ENCODE peak calls at places on chromosomes 4 and X, in six cellular contexts. One of them, this sample, is unnamed.

GRCh38 chr4:118997601-118998000 is 108.9 kb downstream of the SYNPO2 start:
- DNase-seq in stomach: no peak
- DNase-seq in brain microvascular endothelial cell: no peak
- DNase-seq in A549: no peak
- DNase-seq in AG10803: peak
- DNase-seq in RWPE2: no peak
- DNase-seq in this sample: no peak

GRCh38 chr4:104878936-104879335 is 267.7 kb upstream of the TET2 start:
- DNase-seq in stomach: no peak
- DNase-seq in brain microvascular endothelial cell: no peak
- DNase-seq in A549: no peak
- DNase-seq in AG10803: no peak
- DNase-seq in RWPE2: no peak
- DNase-seq in this sample: no peak

GRCh38 chrX:78592030-78592429 is 67.1 kb downstream of the RTL3 start:
- DNase-seq in stomach: no peak
- DNase-seq in brain microvascular endothelial cell: no peak
- DNase-seq in A549: no peak
- DNase-seq in AG10803: no peak
- DNase-seq in RWPE2: no peak
- DNase-seq in this sample: no peak

GRCh38 chrX:39487166-39488006 is 610.4 kb downstream of the BCOR start:
- DNase-seq in stomach: no peak
- DNase-seq in brain microvascular endothelial cell: no peak
- DNase-seq in A549: no peak
- DNase-seq in AG10803: no peak
- DNase-seq in RWPE2: no peak
- DNase-seq in this sample: no peak

GRCh38 chr4:143346208-143346607 is 9.5 kb downstream of the GAB1 start:
- DNase-seq in stomach: no peak
- DNase-seq in brain microvascular endothelial cell: no peak
- DNase-seq in A549: no peak
- DNase-seq in AG10803: no peak
- DNase-seq in RWPE2: peak
- DNase-seq in this sample: no peak

GRCh38 chr4:77591532-77591931 is 14.1 kb upstream of the CXCL13 start:
- DNase-seq in stomach: no peak
- DNase-seq in brain microvascular endothelial cell: no peak
- DNase-seq in A549: no peak
- DNase-seq in AG10803: no peak
- DNase-seq in RWPE2: no peak
- DNase-seq in this sample: no peak

GRCh38 chrX:97835969-97836368 is 952.3 kb downstream of the RPA4 start:
- DNase-seq in stomach: no peak
- DNase-seq in brain microvascular endothelial cell: no peak
- DNase-seq in A549: no peak
- DNase-seq in AG10803: no peak
- DNase-seq in RWPE2: no peak
- DNase-seq in this sample: no peak

GRCh38 chr4:7970031-7970946 is 30.6 kb upstream of the AFAP1 start:
- DNase-seq in stomach: peak
- DNase-seq in brain microvascular endothelial cell: peak
- DNase-seq in A549: no peak
- DNase-seq in AG10803: peak
- DNase-seq in RWPE2: no peak
- DNase-seq in this sample: no peak

GRCh38 chrX:42149281-42149680 is 225.9 kb upstream of the CASK start:
- DNase-seq in stomach: no peak
- DNase-seq in brain microvascular endothelial cell: no peak
- DNase-seq in A549: no peak
- DNase-seq in AG10803: no peak
- DNase-seq in RWPE2: no peak
- DNase-seq in this sample: no peak

GRCh38 chr4:156638332-156638731 is 333.3 kb downstream of the PDGFC start:
- DNase-seq in stomach: no peak
- DNase-seq in brain microvascular endothelial cell: peak
- DNase-seq in A549: no peak
- DNase-seq in AG10803: peak
- DNase-seq in RWPE2: no peak
- DNase-seq in this sample: no peak

GRCh38 chr4:176185068-176185467 is 10.3 kb downstream of the SPATA4 start:
- DNase-seq in stomach: no peak
- DNase-seq in brain microvascular endothelial cell: peak
- DNase-seq in A549: no peak
- DNase-seq in AG10803: peak
- DNase-seq in RWPE2: no peak
- DNase-seq in this sample: no peak

GRCh38 chr4:4880492-4880891 is 21.0 kb downstream of the MSX1 start:
- DNase-seq in stomach: no peak
- DNase-seq in brain microvascular endothelial cell: no peak
- DNase-seq in A549: no peak
- DNase-seq in AG10803: no peak
- DNase-seq in RWPE2: no peak
- DNase-seq in this sample: no peak

GRCh38 chrX:49039598-49040375 is 3.4 kb downstream of the TFE3 start:
- DNase-seq in stomach: peak
- DNase-seq in brain microvascular endothelial cell: peak
- DNase-seq in A549: peak
- DNase-seq in AG10803: peak
- DNase-seq in RWPE2: peak
- DNase-seq in this sample: peak

GRCh38 chrX:2928127-2928582 is 984 bp downstream of the ARSD start:
- DNase-seq in stomach: peak
- DNase-seq in brain microvascular endothelial cell: peak
- DNase-seq in A549: peak
- DNase-seq in AG10803: no peak
- DNase-seq in RWPE2: no peak
- DNase-seq in this sample: peak

GRCh38 chr4:186144596-186145569 is 40.4 kb downstream of the FAM149A start:
- DNase-seq in stomach: peak
- DNase-seq in brain microvascular endothelial cell: peak
- DNase-seq in A549: peak
- DNase-seq in AG10803: peak
- DNase-seq in RWPE2: no peak
- DNase-seq in this sample: no peak

GRCh38 chrX:15334561-15334960 is 762 bp downstream of the PIGA start:
- DNase-seq in stomach: no peak
- DNase-seq in brain microvascular endothelial cell: peak
- DNase-seq in A549: no peak
- DNase-seq in AG10803: peak
- DNase-seq in RWPE2: no peak
- DNase-seq in this sample: no peak

GRCh38 chrX:68287419-68287818 is 145.9 kb downstream of the OPHN1 start:
- DNase-seq in stomach: no peak
- DNase-seq in brain microvascular endothelial cell: no peak
- DNase-seq in A549: no peak
- DNase-seq in AG10803: no peak
- DNase-seq in RWPE2: no peak
- DNase-seq in this sample: no peak

GRCh38 chr4:40594261-40595178 is 35.1 kb downstream of the RBM47 start:
- DNase-seq in stomach: no peak
- DNase-seq in brain microvascular endothelial cell: peak
- DNase-seq in A549: no peak
- DNase-seq in AG10803: peak
- DNase-seq in RWPE2: no peak
- DNase-seq in this sample: no peak

GRCh38 chrX:68833855-68834331 is 5.1 kb downstream of the EFNB1 start:
- DNase-seq in stomach: no peak
- DNase-seq in brain microvascular endothelial cell: no peak
- DNase-seq in A549: no peak
- DNase-seq in AG10803: no peak
- DNase-seq in RWPE2: no peak
- DNase-seq in this sample: no peak

GRCh38 chrX:54710920-54711319 is 87.1 kb downstream of the ITIH6 start:
- DNase-seq in stomach: no peak
- DNase-seq in brain microvascular endothelial cell: no peak
- DNase-seq in A549: no peak
- DNase-seq in AG10803: no peak
- DNase-seq in RWPE2: no peak
- DNase-seq in this sample: no peak

GRCh38 chr4:147975902-147976301 is 244.0 kb downstream of the ARHGAP10 start:
- DNase-seq in stomach: no peak
- DNase-seq in brain microvascular endothelial cell: peak
- DNase-seq in A549: no peak
- DNase-seq in AG10803: peak
- DNase-seq in RWPE2: no peak
- DNase-seq in this sample: no peak

GRCh38 chr4:66284991-66285451 is 614.7 kb upstream of the EPHA5 start:
- DNase-seq in stomach: no peak
- DNase-seq in brain microvascular endothelial cell: no peak
- DNase-seq in A549: no peak
- DNase-seq in AG10803: no peak
- DNase-seq in RWPE2: no peak
- DNase-seq in this sample: no peak

GRCh38 chrX:11757729-11758399 is at the start of gene MSL3:
- DNase-seq in stomach: peak
- DNase-seq in brain microvascular endothelial cell: peak
- DNase-seq in A549: peak
- DNase-seq in AG10803: peak
- DNase-seq in RWPE2: no peak
- DNase-seq in this sample: peak

GRCh38 chr4:684611-685010 is 4.3 kb downstream of the SLC49A3 start:
- DNase-seq in stomach: no peak
- DNase-seq in brain microvascular endothelial cell: no peak
- DNase-seq in A549: no peak
- DNase-seq in AG10803: no peak
- DNase-seq in RWPE2: peak
- DNase-seq in this sample: no peak

GRCh38 chr4:683247-683897 is 5.6 kb downstream of the SLC49A3 start:
- DNase-seq in stomach: no peak
- DNase-seq in brain microvascular endothelial cell: no peak
- DNase-seq in A549: no peak
- DNase-seq in AG10803: no peak
- DNase-seq in RWPE2: no peak
- DNase-seq in this sample: no peak

GRCh38 chr4:685681-686218 is 3.2 kb downstream of the SLC49A3 start:
- DNase-seq in stomach: no peak
- DNase-seq in brain microvascular endothelial cell: no peak
- DNase-seq in A549: no peak
- DNase-seq in AG10803: no peak
- DNase-seq in RWPE2: peak
- DNase-seq in this sample: no peak

GRCh38 chr4:682490-683172 is 6.3 kb downstream of the SLC49A3 start:
- DNase-seq in stomach: no peak
- DNase-seq in brain microvascular endothelial cell: no peak
- DNase-seq in A549: no peak
- DNase-seq in AG10803: no peak
- DNase-seq in RWPE2: peak
- DNase-seq in this sample: no peak

GRCh38 chr4:683982-684571 is 4.9 kb downstream of the SLC49A3 start:
- DNase-seq in stomach: peak
- DNase-seq in brain microvascular endothelial cell: peak
- DNase-seq in A549: no peak
- DNase-seq in AG10803: peak
- DNase-seq in RWPE2: no peak
- DNase-seq in this sample: peak
- TF ChIP-seq CTCF in stomach: no peak
- TF ChIP-seq CTCF in brain microvascular endothelial cell: peak
- TF ChIP-seq CTCF in A549: peak
- TF ChIP-seq CTCF in AG10803: peak
- TF ChIP-seq CTCF in RWPE2: peak
- TF ChIP-seq CTCF in this sample: peak

GRCh38 chrX:133410555-133410954 is 4.7 kb downstream of the GPC4 start:
- DNase-seq in stomach: no peak
- DNase-seq in brain microvascular endothelial cell: no peak
- DNase-seq in A549: no peak
- DNase-seq in AG10803: no peak
- DNase-seq in RWPE2: no peak
- DNase-seq in this sample: no peak

GRCh38 chrX:133412246-133412645 is 3.0 kb downstream of the GPC4 start:
- DNase-seq in stomach: no peak
- DNase-seq in brain microvascular endothelial cell: peak
- DNase-seq in A549: no peak
- DNase-seq in AG10803: peak
- DNase-seq in RWPE2: no peak
- DNase-seq in this sample: no peak

GRCh38 chrX:133413218-133413925 is 1.9 kb downstream of the GPC4 start:
- DNase-seq in stomach: no peak
- DNase-seq in brain microvascular endothelial cell: no peak
- DNase-seq in A549: no peak
- DNase-seq in AG10803: no peak
- DNase-seq in RWPE2: no peak
- DNase-seq in this sample: no peak

GRCh38 chrX:133414399-133415275 is 652 bp downstream of the GPC4 start:
- DNase-seq in stomach: no peak
- DNase-seq in brain microvascular endothelial cell: no peak
- DNase-seq in A549: no peak
- DNase-seq in AG10803: peak
- DNase-seq in RWPE2: no peak
- DNase-seq in this sample: no peak

GRCh38 chrX:133412665-133413064 is 2.6 kb downstream of the GPC4 start:
- DNase-seq in stomach: no peak
- DNase-seq in brain microvascular endothelial cell: no peak
- DNase-seq in A549: no peak
- DNase-seq in AG10803: no peak
- DNase-seq in RWPE2: no peak
- DNase-seq in this sample: no peak
- H3K4me3 ChIP-seq in stomach: peak
- H3K4me3 ChIP-seq in brain microvascular endothelial cell: no peak
- H3K4me3 ChIP-seq in A549: no peak
- H3K4me3 ChIP-seq in AG10803: no peak
- H3K4me3 ChIP-seq in RWPE2: no peak
- H3K4me3 ChIP-seq in this sample: peak

GRCh38 chr4:185099024-185099682 is 43.9 kb upstream of the SLC25A4 start:
- DNase-seq in stomach: no peak
- DNase-seq in brain microvascular endothelial cell: no peak
- DNase-seq in A549: no peak
- DNase-seq in AG10803: no peak
- DNase-seq in RWPE2: no peak
- DNase-seq in this sample: no peak
- TF ChIP-seq CTCF in stomach: no peak
- TF ChIP-seq CTCF in brain microvascular endothelial cell: peak
- TF ChIP-seq CTCF in A549: no peak
- TF ChIP-seq CTCF in AG10803: no peak
- TF ChIP-seq CTCF in RWPE2: no peak
- TF ChIP-seq CTCF in this sample: no peak

GRCh38 chrX:143632625-143633387 is 3.1 kb downstream of the SLITRK4 start:
- DNase-seq in stomach: no peak
- DNase-seq in brain microvascular endothelial cell: no peak
- DNase-seq in A549: no peak
- DNase-seq in AG10803: no peak
- DNase-seq in RWPE2: no peak
- DNase-seq in this sample: no peak
- H3K4me3 ChIP-seq in stomach: no peak
- H3K4me3 ChIP-seq in brain microvascular endothelial cell: no peak
- H3K4me3 ChIP-seq in A549: no peak
- H3K4me3 ChIP-seq in AG10803: no peak
- H3K4me3 ChIP-seq in RWPE2: no peak
- H3K4me3 ChIP-seq in this sample: peak

GRCh38 chrX:56233682-56234081 is 1.5 kb downstream of the KLF8 start:
- DNase-seq in stomach: no peak
- DNase-seq in brain microvascular endothelial cell: no peak
- DNase-seq in A549: no peak
- DNase-seq in AG10803: peak
- DNase-seq in RWPE2: no peak
- DNase-seq in this sample: peak
- TF ChIP-seq CTCF in stomach: no peak
- TF ChIP-seq CTCF in brain microvascular endothelial cell: no peak
- TF ChIP-seq CTCF in A549: no peak
- TF ChIP-seq CTCF in AG10803: no peak
- TF ChIP-seq CTCF in RWPE2: no peak
- TF ChIP-seq CTCF in this sample: no peak

GRCh38 chr4:11488657-11489448 is 60.2 kb upstream of the HS3ST1 start:
- DNase-seq in stomach: no peak
- DNase-seq in brain microvascular endothelial cell: no peak
- DNase-seq in A549: no peak
- DNase-seq in AG10803: no peak
- DNase-seq in RWPE2: no peak
- DNase-seq in this sample: no peak
- H3K4me3 ChIP-seq in stomach: no peak
- H3K4me3 ChIP-seq in brain microvascular endothelial cell: no peak
- H3K4me3 ChIP-seq in A549: no peak
- H3K4me3 ChIP-seq in AG10803: no peak
- H3K4me3 ChIP-seq in RWPE2: no peak
- H3K4me3 ChIP-seq in this sample: no peak